ENCODE peak calls at places on chromosome 20, in nine cellular contexts. C, O, K, T, I, H, D, B and J are unnamed samples.

GRCh38 chr20:57061058-57061900 is 205.2 kb downstream of the BMP7 start:
- DNase-seq in D (no peak), H (no peak), C (peak; percentile 67), K (peak; percentile 22), T (no peak), I (no peak), O (peak; percentile 49), B (no peak), J (peak; percentile 20)

GRCh38 chr20:4153251-4153650 is 137.9 kb upstream of the RNF24 start:
- DNase-seq in K (no peak), B (no peak), O (no peak), H (no peak), C (no peak), T (no peak), I (no peak), D (no peak), J (no peak)

GRCh38 chr20:33291830-33292355 is 8.9 kb downstream of the BPIFB1 start:
- DNase-seq in D (peak; percentile 51), B (peak; percentile 40), T (no peak), K (peak; percentile 74), C (peak; percentile 58), O (peak; percentile 4), H (no peak), I (peak; percentile 52), J (peak; percentile 70)

GRCh38 chr20:62858059-62858458 is 3.6 kb downstream of the TCFL5 start:
- DNase-seq in T (no peak), K (no peak), I (no peak), H (no peak), D (no peak), C (no peak), B (no peak), O (no peak), J (no peak)

GRCh38 chr20:45100563-45101245 is at the start of gene KCNS1:
- DNase-seq in K (no peak), C (peak; percentile 46), I (no peak), T (no peak), B (no peak), D (no peak), H (no peak), O (peak; percentile 9), J (no peak)

GRCh38 chr20:31974975-31975481 is 7.1 kb downstream of the XKR7 start:
- DNase-seq in H (no peak), C (no peak), B (no peak), T (no peak), D (no peak), I (no peak), O (no peak), K (no peak), J (peak; percentile 23)

GRCh38 chr20:64037498-64038213 is 1.7 kb downstream of the C20orf204 start:
- DNase-seq in T (no peak), K (peak; percentile 47), D (no peak), I (no peak), H (no peak), B (no peak), O (no peak), C (no peak), J (no peak)

GRCh38 chr20:13492001-13492480 is 146.7 kb downstream of the TASP1 start:
- DNase-seq in B (no peak), D (no peak), K (no peak), O (peak; percentile 4), T (peak; percentile 29), I (no peak), H (no peak), C (peak; percentile 13), J (no peak)

GRCh38 chr20:49481116-49481515 is 1.4 kb downstream of the KCNB1 start:
- DNase-seq in C (no peak), H (no peak), K (no peak), D (no peak), I (no peak), T (no peak), O (no peak), B (no peak), J (no peak)

GRCh38 chr20:52992632-52993031 is 20.5 kb downstream of the TSHZ2 start:
- DNase-seq in T (no peak), B (no peak), D (no peak), I (no peak), O (no peak), H (no peak), K (no peak), C (no peak), J (no peak)

GRCh38 chr20:63536241-63536977 is 767 bp downstream of the PTK6 start:
- DNase-seq in B (no peak), O (peak; percentile 48), I (no peak), T (no peak), C (no peak), H (no peak), K (no peak), D (no peak), J (no peak)

GRCh38 chr20:24746351-24746685 is 202.8 kb upstream of the CST7 start:
- DNase-seq in D (no peak), B (no peak), C (no peak), O (no peak), T (no peak), H (no peak), I (no peak), K (no peak), J (peak; percentile 20)

GRCh38 chr20:59033616-59034165 is 1.6 kb upstream of the ATP5F1E start:
- DNase-seq in T (no peak), H (no peak), O (no peak), K (no peak), D (no peak), B (no peak), I (no peak), C (no peak), J (no peak)

GRCh38 chr20:21394120-21394519 is 3.2 kb downstream of the NKX2-4 start:
- DNase-seq in D (no peak), I (no peak), H (no peak), K (no peak), T (no peak), O (no peak), C (no peak), B (no peak), J (no peak)

GRCh38 chr20:35196313-35196712 is 24.4 kb downstream of the PROCR start:
- DNase-seq in D (no peak), K (no peak), C (no peak), T (no peak), I (no peak), O (no peak), H (no peak), B (no peak), J (no peak)

GRCh38 chr20:25254986-25255680 is 7.2 kb downstream of the PYGB start:
- DNase-seq in K (no peak), C (no peak), I (no peak), D (no peak), T (no peak), O (no peak), H (peak; percentile 72), B (no peak), J (no peak)

GRCh38 chr20:46568570-46569129 is 18.2 kb upstream of the OCSTAMP start:
- DNase-seq in H (peak; percentile 89), D (no peak), I (no peak), B (no peak), O (peak; percentile 61), K (no peak), C (peak; percentile 84), T (no peak), J (no peak)

GRCh38 chr20:1301031-1301529 is 27.9 kb downstream of the SDCBP2 start:
- DNase-seq in O (peak; percentile 27), B (no peak), T (no peak), H (no peak), I (peak; percentile 46), C (no peak), D (peak; percentile 27), K (peak; percentile 89), J (peak; percentile 68)

GRCh38 chr20:8303651-8304050 is 171.6 kb downstream of the PLCB1 start:
- DNase-seq in H (no peak), K (no peak), T (no peak), D (no peak), B (no peak), I (no peak), C (no peak), O (no peak), J (no peak)

GRCh38 chr20:25289886-25290597 is 42.2 kb downstream of the PYGB start:
- DNase-seq in K (no peak), O (no peak), D (no peak), I (no peak), T (no peak), C (no peak), B (no peak), H (no peak), J (no peak)

GRCh38 chr20:43767686-43768474 is 41.1 kb upstream of the GTSF1L start:
- DNase-seq in H (no peak), T (no peak), B (no peak), D (no peak), C (no peak), K (no peak), I (no peak), O (no peak), J (no peak)

GRCh38 chr20:8589956-8590355 is 457.9 kb downstream of the PLCB1 start:
- DNase-seq in T (no peak), O (peak; percentile 12), K (no peak), B (no peak), I (no peak), C (no peak), D (no peak), H (no peak), J (no peak)

GRCh38 chr20:25319241-25320034 is 71.2 kb downstream of the ABHD12 start:
- DNase-seq in D (no peak), B (no peak), O (no peak), H (no peak), K (no peak), T (no peak), I (no peak), C (no peak), J (peak; percentile 3)

GRCh38 chr20:36181934-36182603 is 27.5 kb downstream of the EPB41L1 start:
- DNase-seq in H (no peak), D (no peak), I (no peak), K (no peak), O (peak; percentile 74), B (no peak), T (peak; percentile 21), C (no peak), J (no peak)

GRCh38 chr20:61543086-61543485 is 291.0 kb downstream of the CDH4 start:
- DNase-seq in O (no peak), H (no peak), D (no peak), B (no peak), K (no peak), C (no peak), I (no peak), T (no peak), J (no peak)

GRCh38 chr20:32709528-32710121 is 33.6 kb downstream of the COMMD7 start:
- DNase-seq in O (no peak), K (no peak), H (no peak), T (no peak), C (peak; percentile 52), D (no peak), B (no peak), I (no peak), J (no peak)

GRCh38 chr20:63692436-63693078 is 3.9 kb upstream of the TNFRSF6B start:
- DNase-seq in I (no peak), K (no peak), B (no peak), D (no peak), T (no peak), C (no peak), H (no peak), O (no peak), J (no peak)

GRCh38 chr20:6651016-6651415 is 116.5 kb upstream of the BMP2 start:
- DNase-seq in I (no peak), T (no peak), B (no peak), H (no peak), O (peak; percentile 51), C (no peak), D (no peak), K (no peak), J (no peak)

GRCh38 chr20:53901064-53901463 is 169.3 kb downstream of the BCAS1 start:
- DNase-seq in T (no peak), I (no peak), O (peak; percentile 56), H (no peak), D (no peak), C (peak; percentile 44), B (no peak), K (no peak), J (no peak)

GRCh38 chr20:3000852-3001523 is 42.4 kb upstream of the GNRH2 start:
- DNase-seq in I (no peak), H (no peak), T (peak; percentile 37), D (peak; percentile 7), C (peak; percentile 72), K (no peak), O (peak; percentile 53), B (no peak), J (peak; percentile 24)

GRCh38 chr20:34986311-34987287 is 30.9 kb downstream of the MYH7B start:
- DNase-seq in D (no peak), H (no peak), I (no peak), C (no peak), T (no peak), K (no peak), O (no peak), B (no peak), J (no peak)